ENCODE peak calls at places on chromosomes 11 and 22, in six cellular contexts. J is A549, R is GM23338, O is SK-N-SH, V is HL-60, L is K562. I is an unnamed sample.

GRCh38 chr11:21838422-21838821 is 354.5 kb upstream of the ANO5 start:
- DNase-seq in J (no peak), R (no peak), O (no peak), V (no peak), L (no peak), I (no peak)

GRCh38 chr22:46027219-46028068 is 50.5 kb upstream of the WNT7B start:
- DNase-seq in J (no peak), R (peak; percentile 59), O (no peak), V (no peak), L (peak; percentile 47), I (no peak)

GRCh38 chr22:45468872-45469572 is 33.7 kb upstream of the FBLN1 start:
- DNase-seq in J (no peak), R (no peak), O (no peak), V (no peak), L (no peak), I (no peak)

GRCh38 chr11:2690596-2691354 is 9.0 kb downstream of the KCNQ1OT1 start:
- DNase-seq in J (no peak), R (peak; percentile 24), O (no peak), V (no peak), L (no peak), I (no peak)

GRCh38 chr22:17888855-17889254 is 114.6 kb upstream of the BID start:
- DNase-seq in J (no peak), R (peak; percentile 80), O (no peak), V (no peak), L (peak; percentile 78), I (no peak)

GRCh38 chr11:121391914-121392313 is 60.2 kb upstream of the SORL1 start:
- DNase-seq in J (no peak), R (no peak), O (no peak), V (no peak), L (peak; percentile 0), I (no peak)

GRCh38 chr11:95924414-95924760 is 480 bp upstream of the MTMR2 start:
- DNase-seq in J (no peak), R (peak; percentile 61), O (no peak), V (no peak), L (no peak), I (no peak)

GRCh38 chr11:94449437-94449836 is 44.2 kb downstream of the MRE11 start:
- DNase-seq in J (peak; percentile 13), R (no peak), O (no peak), V (no peak), L (no peak), I (peak; percentile 99)

DNA sequence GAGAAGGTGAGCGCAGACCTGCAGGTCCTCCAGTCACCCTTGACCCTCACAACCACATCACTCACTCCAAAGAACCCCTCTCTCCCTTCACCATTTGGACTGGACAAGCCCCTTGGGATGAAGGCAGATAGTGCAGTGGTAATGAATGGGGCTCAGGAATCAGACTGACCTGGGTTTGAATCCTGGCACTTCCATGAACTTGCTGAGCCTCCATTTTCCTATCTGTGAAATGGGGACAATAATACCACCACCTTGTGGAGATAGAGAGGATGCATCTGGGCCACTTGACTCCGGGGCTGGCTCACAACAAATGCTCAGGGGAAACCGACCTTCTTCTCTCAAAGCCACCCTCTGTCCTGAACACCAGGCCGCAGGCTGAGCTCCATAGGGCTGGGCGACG is 178.1 kb downstream of the ST3GAL4 start:
- DNase-seq in J (no peak), R (no peak), O (no peak), V (no peak), L (no peak), I (no peak)
- TF ChIP-seq REST in J (no peak), R (no peak), O (no peak), V (no peak), L (no peak), I (no peak)

GRCh38 chr11:112780351-112781043 is 180.7 kb upstream of the NCAM1 start:
- DNase-seq in J (no peak), R (no peak), O (no peak), V (no peak), L (peak; percentile 44), I (no peak)
- TF ChIP-seq CTCF in J (no peak), R (no peak), O (peak; percentile 19), V (no peak), L (no peak), I (no peak)

DNA sequence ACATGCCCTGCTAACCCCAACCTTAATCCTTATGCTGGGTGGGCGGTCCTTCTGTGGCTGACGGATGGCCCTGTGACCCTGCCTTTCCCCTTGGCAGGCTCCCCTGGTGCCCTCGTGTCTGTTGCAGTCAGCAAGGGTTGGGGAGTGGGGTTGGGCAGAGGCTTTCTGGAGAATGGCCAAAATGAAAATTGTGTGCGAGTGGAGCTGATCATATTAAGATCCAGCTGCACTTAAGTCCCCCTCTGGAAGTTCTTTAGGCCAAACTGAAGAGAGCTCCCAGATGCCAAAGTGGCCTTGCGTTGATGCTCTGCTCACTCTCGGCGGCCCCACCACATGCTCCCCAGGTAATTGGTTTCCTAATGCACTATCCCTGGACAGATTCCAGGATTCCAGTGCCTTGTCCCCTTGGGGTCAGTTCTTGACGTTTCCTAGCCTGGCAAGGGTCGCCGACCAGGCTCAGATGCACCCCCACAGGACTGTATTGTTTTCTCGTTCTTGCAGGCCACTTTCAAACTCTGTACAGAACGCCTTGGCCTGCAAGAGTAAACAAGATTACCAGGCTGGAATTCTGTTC is 16.4 kb upstream of the C11orf96 start:
- DNase-seq in J (no peak), R (no peak), O (peak; percentile 87), V (no peak), L (no peak), I (no peak)
- H3K27ac ChIP-seq in J (no peak overlapping the region), R (no peak overlapping the region), O (peak overlapping the region; percentile 32), V (no peak overlapping the region), L (no peak overlapping the region), I (no peak overlapping the region)

DNA sequence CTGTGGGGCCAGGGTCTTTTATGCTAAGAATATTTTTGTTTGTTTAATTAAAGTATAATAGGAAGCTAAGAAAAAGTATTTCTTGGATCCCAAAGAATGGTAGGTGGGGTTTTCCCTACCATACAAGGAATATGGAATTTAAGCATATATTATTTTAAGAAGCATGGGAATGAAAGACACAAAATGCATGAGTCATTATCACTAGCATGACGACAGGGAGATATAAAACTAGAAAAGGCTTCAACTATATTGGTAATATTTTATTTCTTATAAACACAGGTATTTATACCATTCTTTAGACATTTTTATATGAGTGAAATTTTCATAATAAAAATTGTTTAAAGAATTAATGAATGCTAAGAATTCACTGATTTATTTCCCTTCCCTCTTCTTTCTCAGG is 39.3 kb upstream of the SOX6 start:
- DNase-seq in J (no peak), R (no peak), O (no peak), V (no peak), L (no peak), I (no peak)
- TF ChIP-seq REST in J (no peak), R (no peak), O (no peak), V (no peak), L (no peak), I (no peak)

GRCh38 chr11:76419896-76420295 is 24.9 kb upstream of the EMSY start:
- DNase-seq in J (peak; percentile 60), R (peak; percentile 69), O (no peak), V (peak; percentile 35), L (peak; percentile 43), I (no peak)
- TF ChIP-seq CTCF in J (peak; percentile 35), R (peak; percentile 73), O (peak; percentile 33), V (peak; percentile 64), L (peak; percentile 55), I (peak; percentile 75)

DNA sequence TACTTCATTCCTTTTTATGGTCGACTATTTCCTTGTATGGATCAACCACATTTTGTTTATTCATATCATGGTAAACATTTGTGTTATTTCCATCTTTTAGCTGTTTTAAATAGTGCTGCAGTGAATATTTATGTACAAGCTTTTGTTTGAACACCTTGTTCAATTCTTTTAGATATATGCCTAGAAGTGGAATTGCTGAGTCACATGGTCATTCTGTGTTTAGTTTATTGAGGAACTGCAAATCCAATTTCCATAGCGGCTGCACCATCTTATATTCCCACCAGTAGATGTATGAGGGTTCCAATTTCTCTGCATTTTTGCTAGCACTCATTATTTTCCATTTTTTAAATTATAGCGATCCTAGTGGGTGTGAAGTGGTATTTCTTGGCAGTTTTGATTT is 61.4 kb upstream of the GRK2 start:
- DNase-seq in J (no peak), R (no peak), O (no peak), V (no peak), L (no peak), I (no peak)
- H3K27ac ChIP-seq in J (peak overlapping the region; percentile 23), R (no peak overlapping the region), O (no peak overlapping the region), V (no peak overlapping the region), L (no peak overlapping the region), I (no peak overlapping the region)

DNA sequence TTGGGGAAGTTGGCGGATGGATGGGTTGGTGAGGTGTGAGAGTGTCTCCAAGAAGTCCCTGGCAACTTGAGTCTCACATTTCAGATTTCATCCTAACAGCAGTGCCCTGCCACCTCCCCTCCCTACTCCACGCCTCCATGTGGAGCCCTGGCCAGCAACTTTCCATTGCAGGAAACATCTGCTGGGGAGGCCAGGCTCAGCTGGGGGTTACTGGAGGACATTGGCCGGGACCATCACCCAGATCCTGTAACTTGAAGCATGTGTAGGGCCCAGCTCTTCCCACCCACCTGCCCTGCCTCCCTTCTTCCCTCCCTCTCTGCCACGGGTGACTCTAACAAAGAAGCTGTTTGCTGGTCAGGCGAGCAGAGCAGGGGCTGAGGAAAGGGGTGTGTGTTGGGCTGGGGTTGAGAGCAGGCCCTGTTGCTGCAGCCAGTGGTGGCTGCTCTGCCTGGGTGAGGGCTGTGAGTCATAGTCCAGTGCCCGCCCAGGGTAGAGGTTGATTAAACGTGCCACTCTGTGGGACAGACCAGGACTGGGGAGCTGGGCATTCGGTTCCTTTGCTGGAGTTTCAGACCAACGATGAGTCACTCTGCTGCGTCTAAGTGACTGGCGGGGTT is 64.0 kb downstream of the SCN3B start:
- DNase-seq in J (peak; percentile 92), R (no peak), O (no peak), V (no peak), L (no peak), I (no peak)
- TF ChIP-seq REST in J (no peak), R (no peak), O (peak; percentile 25), V (no peak), L (no peak), I (no peak)